ENCODE peak calls at places on chromosome 17, in five cellular contexts. One of them, this sample, is unnamed.

GRCh38 chr17:43536236-43537088 is 9.7 kb downstream of the ETV4 start:
- DNase-seq in BE2C: peak; percentile 43
- DNase-seq in foreskin fibroblast: peak; percentile 57
- DNase-seq in IMR-90: peak; percentile 71
- DNase-seq in activated B cell treated with CpG ODN at 0.5 μM for 24 hours: no peak
- DNase-seq in this sample: peak; percentile 7

GRCh38 chr17:7113273-7114071 is 1.1 kb downstream of the ASGR2 start:
- DNase-seq in BE2C: no peak
- DNase-seq in foreskin fibroblast: no peak
- DNase-seq in IMR-90: no peak
- DNase-seq in activated B cell treated with CpG ODN at 0.5 μM for 24 hours: no peak
- DNase-seq in this sample: no peak

GRCh38 chr17:65660947-65661346 is 99.5 kb upstream of the AXIN2 start:
- DNase-seq in BE2C: no peak
- DNase-seq in foreskin fibroblast: peak; percentile 86
- DNase-seq in IMR-90: peak; percentile 70
- DNase-seq in activated B cell treated with CpG ODN at 0.5 μM for 24 hours: no peak
- DNase-seq in this sample: no peak

GRCh38 chr17:64707077-64707591 is 45.0 kb upstream of the SMURF2 start:
- DNase-seq in BE2C: peak; percentile 69
- DNase-seq in foreskin fibroblast: peak; percentile 100
- DNase-seq in IMR-90: peak; percentile 100
- DNase-seq in activated B cell treated with CpG ODN at 0.5 μM for 24 hours: no peak
- DNase-seq in this sample: peak; percentile 31

GRCh38 chr17:21455761-21456160 is 79.6 kb downstream of the KCNJ12 start:
- DNase-seq in BE2C: no peak
- DNase-seq in foreskin fibroblast: no peak
- DNase-seq in IMR-90: no peak
- DNase-seq in activated B cell treated with CpG ODN at 0.5 μM for 24 hours: no peak
- DNase-seq in this sample: no peak

GRCh38 chr17:72360386-72360940 is 239.6 kb downstream of the SOX9 start:
- DNase-seq in BE2C: no peak
- DNase-seq in foreskin fibroblast: no peak
- DNase-seq in IMR-90: no peak
- DNase-seq in activated B cell treated with CpG ODN at 0.5 μM for 24 hours: no peak
- DNase-seq in this sample: no peak

GRCh38 chr17:67992541-67993152 is 3.6 kb downstream of the C17orf58 start:
- DNase-seq in BE2C: no peak
- DNase-seq in foreskin fibroblast: no peak
- DNase-seq in IMR-90: no peak
- DNase-seq in activated B cell treated with CpG ODN at 0.5 μM for 24 hours: no peak
- DNase-seq in this sample: no peak

GRCh38 chr17:76707985-76708807 is 2.6 kb downstream of the MXRA7 start:
- DNase-seq in BE2C: peak; percentile 71
- DNase-seq in foreskin fibroblast: no peak
- DNase-seq in IMR-90: no peak
- DNase-seq in activated B cell treated with CpG ODN at 0.5 μM for 24 hours: no peak
- DNase-seq in this sample: peak; percentile 87

GRCh38 chr17:66954632-66955031 is 9.9 kb upstream of the CACNG4 start:
- DNase-seq in BE2C: no peak
- DNase-seq in foreskin fibroblast: no peak
- DNase-seq in IMR-90: no peak
- DNase-seq in activated B cell treated with CpG ODN at 0.5 μM for 24 hours: no peak
- DNase-seq in this sample: no peak

GRCh38 chr17:2302740-2303277 is 776 bp downstream of the SMG6 start:
- DNase-seq in BE2C: no peak
- DNase-seq in foreskin fibroblast: no peak
- DNase-seq in IMR-90: peak; percentile 6
- DNase-seq in activated B cell treated with CpG ODN at 0.5 μM for 24 hours: no peak
- DNase-seq in this sample: no peak

GRCh38 chr17:30382345-30382744 is 3.6 kb downstream of the CPD start:
- DNase-seq in BE2C: no peak
- DNase-seq in foreskin fibroblast: no peak
- DNase-seq in IMR-90: no peak
- DNase-seq in activated B cell treated with CpG ODN at 0.5 μM for 24 hours: no peak
- DNase-seq in this sample: no peak

GRCh38 chr17:67359960-67360817 is 6.2 kb downstream of the PSMD12 start:
- DNase-seq in BE2C: peak; percentile 41
- DNase-seq in foreskin fibroblast: no peak
- DNase-seq in IMR-90: peak; percentile 45
- DNase-seq in activated B cell treated with CpG ODN at 0.5 μM for 24 hours: no peak
- DNase-seq in this sample: no peak

GRCh38 chr17:50478391-50479361 is at the start of gene RSAD1:
- DNase-seq in BE2C: peak; percentile 94
- DNase-seq in foreskin fibroblast: peak; percentile 88
- DNase-seq in IMR-90: peak; percentile 88
- DNase-seq in activated B cell treated with CpG ODN at 0.5 μM for 24 hours: peak; percentile 84
- DNase-seq in this sample: peak; percentile 91

GRCh38 chr17:50480854-50481490 is 2.3 kb downstream of the RSAD1 start:
- DNase-seq in BE2C: no peak
- DNase-seq in foreskin fibroblast: no peak
- DNase-seq in IMR-90: no peak
- DNase-seq in activated B cell treated with CpG ODN at 0.5 μM for 24 hours: no peak
- DNase-seq in this sample: no peak

GRCh38 chr17:50477976-50478375 is 684 bp upstream of the RSAD1 start:
- DNase-seq in BE2C: no peak
- DNase-seq in foreskin fibroblast: no peak
- DNase-seq in IMR-90: no peak
- DNase-seq in activated B cell treated with CpG ODN at 0.5 μM for 24 hours: no peak
- DNase-seq in this sample: no peak

GRCh38 chr17:50480142-50480764 is 1.6 kb downstream of the RSAD1 start:
- DNase-seq in BE2C: no peak
- DNase-seq in foreskin fibroblast: no peak
- DNase-seq in IMR-90: no peak
- DNase-seq in activated B cell treated with CpG ODN at 0.5 μM for 24 hours: no peak
- DNase-seq in this sample: no peak

DNA sequence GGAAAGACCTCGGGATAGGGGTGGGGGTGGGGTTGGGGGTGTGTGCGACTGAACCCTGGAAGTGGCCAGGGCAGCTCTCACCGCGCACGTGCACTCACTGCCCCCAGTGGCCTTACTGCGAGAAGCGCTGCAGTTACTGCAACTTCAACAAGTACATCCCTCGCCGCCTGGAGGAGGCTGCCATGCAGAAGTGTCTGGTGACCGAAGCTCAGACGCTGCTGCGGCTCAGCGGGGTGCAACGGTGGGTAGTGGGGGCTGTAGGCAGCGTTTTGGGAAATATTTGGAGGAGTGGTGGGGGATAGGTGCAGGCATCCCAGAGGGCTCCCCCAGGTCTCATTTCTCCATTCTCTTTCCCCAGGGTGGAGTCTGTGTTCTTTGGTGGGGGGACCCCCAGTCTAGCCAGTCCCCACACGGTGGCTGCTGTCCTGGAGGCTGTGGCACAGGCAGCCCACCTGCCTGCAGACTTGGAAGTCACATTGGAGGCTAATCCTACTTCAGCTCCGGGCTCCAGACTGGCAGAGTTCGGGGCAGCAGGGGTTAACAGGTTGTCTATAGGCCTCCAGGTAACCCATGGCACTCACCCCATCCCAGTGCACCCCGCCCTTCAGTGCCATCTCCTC is 972 bp downstream of the RSAD1 start:
- DNase-seq in BE2C: peak; percentile 91
- DNase-seq in foreskin fibroblast: peak; percentile 76
- DNase-seq in IMR-90: peak; percentile 78
- DNase-seq in activated B cell treated with CpG ODN at 0.5 μM for 24 hours: peak; percentile 49
- DNase-seq in this sample: peak; percentile 83
- TF ChIP-seq CTCF in BE2C: peak; percentile 61
- TF ChIP-seq CTCF in foreskin fibroblast: peak; percentile 51
- TF ChIP-seq CTCF in IMR-90: peak; percentile 52
- TF ChIP-seq CTCF in activated B cell treated with CpG ODN at 0.5 μM for 24 hours: no peak
- TF ChIP-seq CTCF in this sample: peak; percentile 11

GRCh38 chr17:80264048-80264792 is 3.6 kb downstream of the RNF213 start:
- DNase-seq in BE2C: no peak
- DNase-seq in foreskin fibroblast: no peak
- DNase-seq in IMR-90: no peak
- DNase-seq in activated B cell treated with CpG ODN at 0.5 μM for 24 hours: peak; percentile 35
- DNase-seq in this sample: no peak

GRCh38 chr17:80262291-80262690 is 1.6 kb downstream of the RNF213 start:
- DNase-seq in BE2C: no peak
- DNase-seq in foreskin fibroblast: no peak
- DNase-seq in IMR-90: no peak
- DNase-seq in activated B cell treated with CpG ODN at 0.5 μM for 24 hours: no peak
- DNase-seq in this sample: no peak

GRCh38 chr17:80262775-80263244 is 2.2 kb downstream of the RNF213 start:
- DNase-seq in BE2C: no peak
- DNase-seq in foreskin fibroblast: no peak
- DNase-seq in IMR-90: no peak
- DNase-seq in activated B cell treated with CpG ODN at 0.5 μM for 24 hours: peak; percentile 27
- DNase-seq in this sample: no peak

GRCh38 chr17:80264793-80265075 is 4.1 kb downstream of the RNF213 start:
- DNase-seq in BE2C: no peak
- DNase-seq in foreskin fibroblast: no peak
- DNase-seq in IMR-90: no peak
- DNase-seq in activated B cell treated with CpG ODN at 0.5 μM for 24 hours: no peak
- DNase-seq in this sample: no peak

DNA sequence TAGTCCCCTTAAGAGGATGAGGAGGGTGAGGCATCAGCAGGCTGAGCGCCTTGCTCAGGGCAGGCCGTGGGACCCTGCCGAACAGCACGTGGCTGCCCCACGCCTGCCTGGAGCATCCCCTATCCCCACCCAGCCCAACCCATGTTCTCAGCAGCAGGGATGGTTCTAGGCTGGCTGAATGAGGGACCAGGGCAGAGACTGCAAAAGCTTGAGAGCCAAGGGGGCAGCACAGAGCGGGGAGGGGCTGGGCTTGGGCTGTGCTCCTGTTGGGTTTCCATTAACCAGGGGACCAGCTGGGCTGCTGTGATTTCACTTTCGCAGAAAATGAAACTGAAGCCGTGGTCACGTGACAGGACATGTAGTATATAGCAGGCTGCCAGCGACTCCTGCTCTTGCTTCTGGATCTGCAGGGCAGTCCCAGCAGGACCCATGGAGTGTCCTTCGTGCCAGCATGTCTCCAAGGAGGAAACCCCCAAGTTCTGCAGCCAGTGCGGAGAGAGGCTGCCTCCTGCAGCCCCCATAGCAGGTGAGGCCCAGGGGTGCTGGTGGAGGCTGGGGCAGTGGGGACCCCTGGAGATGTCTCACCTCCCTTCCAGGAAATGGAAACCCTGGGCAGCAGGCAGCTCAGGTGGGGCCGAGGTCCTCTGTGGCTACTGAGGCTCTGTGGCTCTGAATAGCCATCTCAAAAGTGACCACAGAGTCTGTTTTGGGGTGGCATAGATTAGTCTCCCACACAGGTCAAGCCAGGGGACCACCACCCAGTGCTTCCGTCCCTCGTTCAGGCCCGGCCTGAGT is 2.8 kb downstream of the RNF213 start:
- DNase-seq in BE2C: peak; percentile 91
- DNase-seq in foreskin fibroblast: peak; percentile 74
- DNase-seq in IMR-90: peak; percentile 89
- DNase-seq in activated B cell treated with CpG ODN at 0.5 μM for 24 hours: peak; percentile 73
- DNase-seq in this sample: peak; percentile 62
- TF ChIP-seq CTCF in BE2C: peak; percentile 33
- TF ChIP-seq CTCF in foreskin fibroblast: peak; percentile 6
- TF ChIP-seq CTCF in IMR-90: peak; percentile 28
- TF ChIP-seq CTCF in activated B cell treated with CpG ODN at 0.5 μM for 24 hours: no peak
- TF ChIP-seq CTCF in this sample: no peak

GRCh38 chr17:51850206-51850605 is 308.3 kb downstream of the CA10 start:
- DNase-seq in BE2C: no peak
- DNase-seq in foreskin fibroblast: no peak
- DNase-seq in IMR-90: no peak
- DNase-seq in activated B cell treated with CpG ODN at 0.5 μM for 24 hours: no peak
- DNase-seq in this sample: no peak
- TF ChIP-seq CTCF in BE2C: peak; percentile 57
- TF ChIP-seq CTCF in foreskin fibroblast: no peak
- TF ChIP-seq CTCF in IMR-90: no peak
- TF ChIP-seq CTCF in activated B cell treated with CpG ODN at 0.5 μM for 24 hours: no peak
- TF ChIP-seq CTCF in this sample: no peak

GRCh38 chr17:45794840-45795239 is 10.7 kb downstream of the CRHR1 start:
- DNase-seq in BE2C: no peak
- DNase-seq in foreskin fibroblast: no peak
- DNase-seq in IMR-90: no peak
- DNase-seq in activated B cell treated with CpG ODN at 0.5 μM for 24 hours: no peak
- DNase-seq in this sample: no peak
- TF ChIP-seq CTCF in BE2C: peak; percentile 30
- TF ChIP-seq CTCF in foreskin fibroblast: peak; percentile 16
- TF ChIP-seq CTCF in IMR-90: peak; percentile 5
- TF ChIP-seq CTCF in activated B cell treated with CpG ODN at 0.5 μM for 24 hours: no peak
- TF ChIP-seq CTCF in this sample: no peak

GRCh38 chr17:80769936-80770625 is 221.6 kb upstream of the CHMP6 start:
- DNase-seq in BE2C: no peak
- DNase-seq in foreskin fibroblast: no peak
- DNase-seq in IMR-90: no peak
- DNase-seq in activated B cell treated with CpG ODN at 0.5 μM for 24 hours: no peak
- DNase-seq in this sample: no peak

GRCh38 chr17:80766290-80766689 is 221.7 kb downstream of the RPTOR start:
- DNase-seq in BE2C: no peak
- DNase-seq in foreskin fibroblast: no peak
- DNase-seq in IMR-90: no peak
- DNase-seq in activated B cell treated with CpG ODN at 0.5 μM for 24 hours: no peak
- DNase-seq in this sample: no peak

GRCh38 chr17:80769516-80769915 is 222.1 kb upstream of the CHMP6 start:
- DNase-seq in BE2C: no peak
- DNase-seq in foreskin fibroblast: no peak
- DNase-seq in IMR-90: no peak
- DNase-seq in activated B cell treated with CpG ODN at 0.5 μM for 24 hours: no peak
- DNase-seq in this sample: no peak

GRCh38 chr17:80770881-80771611 is 220.6 kb upstream of the CHMP6 start:
- DNase-seq in BE2C: no peak
- DNase-seq in foreskin fibroblast: no peak
- DNase-seq in IMR-90: no peak
- DNase-seq in activated B cell treated with CpG ODN at 0.5 μM for 24 hours: no peak
- DNase-seq in this sample: no peak

GRCh38 chr17:80768936-80769335 is 222.7 kb upstream of the CHMP6 start:
- DNase-seq in BE2C: no peak
- DNase-seq in foreskin fibroblast: no peak
- DNase-seq in IMR-90: no peak
- DNase-seq in activated B cell treated with CpG ODN at 0.5 μM for 24 hours: no peak
- DNase-seq in this sample: no peak
- TF ChIP-seq CTCF in BE2C: no peak
- TF ChIP-seq CTCF in foreskin fibroblast: no peak
- TF ChIP-seq CTCF in IMR-90: no peak
- TF ChIP-seq CTCF in activated B cell treated with CpG ODN at 0.5 μM for 24 hours: no peak
- TF ChIP-seq CTCF in this sample: no peak

GRCh38 chr17:75679706-75680201 is 12.6 kb downstream of the SAP30BP start:
- DNase-seq in BE2C: no peak
- DNase-seq in foreskin fibroblast: no peak
- DNase-seq in IMR-90: no peak
- DNase-seq in activated B cell treated with CpG ODN at 0.5 μM for 24 hours: no peak
- DNase-seq in this sample: no peak
- TF ChIP-seq CTCF in BE2C: no peak
- TF ChIP-seq CTCF in foreskin fibroblast: peak; percentile 9
- TF ChIP-seq CTCF in IMR-90: no peak
- TF ChIP-seq CTCF in activated B cell treated with CpG ODN at 0.5 μM for 24 hours: no peak
- TF ChIP-seq CTCF in this sample: no peak

This sample was measured in glutamatergic neuron.